ENCODE peak calls at places on chromosomes 11 and 22, in five cellular contexts. H is ovary, J is NCI-H1694 treated with DMSO at 0.1 percent for 48 hours, N is EL, U is transverse colon. S is an unnamed sample.

GRCh38 chr11:77068461-77069335 is 1.9 kb downstream of the CAPN5 start:
- DNase-seq in J (no peak), U (peak; percentile 8), H (peak; percentile 35), N (no peak), S (no peak)

GRCh38 chr22:49992921-49993648 is 19.5 kb downstream of the IL17REL start:
- DNase-seq in N (peak; percentile 49), H (no peak), U (peak; percentile 83), J (peak; percentile 45), S (peak; percentile 80)

GRCh38 chr11:128765571-128766530 is 72.0 kb downstream of the FLI1 start:
- DNase-seq in J (no peak), U (no peak), H (no peak), N (no peak), S (no peak)

GRCh38 chr11:45961841-45962240 is 39.4 kb downstream of the LARGE2 start:
- DNase-seq in N (no peak), U (no peak), J (no peak), H (no peak), S (no peak)

GRCh38 chr11:118144301-118144701 is 8.3 kb downstream of the SCN4B start:
- DNase-seq in U (no peak), N (no peak), J (no peak), H (no peak), S (no peak)

GRCh38 chr11:78438298-78438975 is 20.8 kb upstream of the GAB2 start:
- DNase-seq in N (no peak), U (no peak), H (no peak), J (no peak), S (no peak)

GRCh38 chr11:134252539-134253188 is 488 bp downstream of the THYN1 start:
- DNase-seq in H (peak; percentile 38), U (no peak), J (no peak), N (no peak), S (no peak)

GRCh38 chr11:126157326-126158030 is 54.0 kb downstream of the RPUSD4 start:
- DNase-seq in N (no peak), H (peak; percentile 10), J (no peak), U (no peak), S (no peak)

S was measured in stomach.